ENCODE peak calls at places on chromosome 2, in six cellular contexts. One of them, this sample, is unnamed.

GRCh38 chr2:86053166-86053565 is 52.5 kb downstream of the POLR1A start:
- DNase-seq in activated CD8-positive, alpha-beta memory T cell treated with anti-CD3 and anti-CD28 coated beads, Interleukin-2, amount 10 ng/mL, durations not matched to agents 7 days and 5 days: no peak
- DNase-seq in astrocyte of the spinal cord: no peak
- DNase-seq in colonic mucosa: no peak
- DNase-seq in ELR: no peak
- DNase-seq in stimulated activated naive CD4-positive, alpha-beta T cell: no peak
- DNase-seq in this sample: no peak

GRCh38 chr2:188291617-188292445 is at the start of gene GULP1:
- DNase-seq in activated CD8-positive, alpha-beta memory T cell treated with anti-CD3 and anti-CD28 coated beads, Interleukin-2, amount 10 ng/mL, durations not matched to agents 7 days and 5 days: no peak
- DNase-seq in astrocyte of the spinal cord: peak
- DNase-seq in stimulated activated naive CD4-positive, alpha-beta T cell: no peak
- DNase-seq in ELR: peak
- DNase-seq in colonic mucosa: peak
- DNase-seq in this sample: no peak

GRCh38 chr2:240705204-240705781 is 13.6 kb downstream of the AQP12A start:
- DNase-seq in ELR: no peak
- DNase-seq in astrocyte of the spinal cord: no peak
- DNase-seq in activated CD8-positive, alpha-beta memory T cell treated with anti-CD3 and anti-CD28 coated beads, Interleukin-2, amount 10 ng/mL, durations not matched to agents 7 days and 5 days: peak
- DNase-seq in colonic mucosa: no peak
- DNase-seq in stimulated activated naive CD4-positive, alpha-beta T cell: no peak
- DNase-seq in this sample: no peak

GRCh38 chr2:64666810-64667438 is 13.2 kb upstream of the SERTAD2 start:
- DNase-seq in activated CD8-positive, alpha-beta memory T cell treated with anti-CD3 and anti-CD28 coated beads, Interleukin-2, amount 10 ng/mL, durations not matched to agents 7 days and 5 days: no peak
- DNase-seq in stimulated activated naive CD4-positive, alpha-beta T cell: peak
- DNase-seq in astrocyte of the spinal cord: no peak
- DNase-seq in ELR: no peak
- DNase-seq in colonic mucosa: no peak
- DNase-seq in this sample: no peak

GRCh38 chr2:37851828-37852584 is 73.1 kb upstream of the RMDN2 start:
- DNase-seq in stimulated activated naive CD4-positive, alpha-beta T cell: no peak
- DNase-seq in astrocyte of the spinal cord: peak
- DNase-seq in activated CD8-positive, alpha-beta memory T cell treated with anti-CD3 and anti-CD28 coated beads, Interleukin-2, amount 10 ng/mL, durations not matched to agents 7 days and 5 days: no peak
- DNase-seq in ELR: no peak
- DNase-seq in colonic mucosa: no peak
- DNase-seq in this sample: no peak

GRCh38 chr2:105398522-105399206 is at the start of gene FHL2:
- DNase-seq in activated CD8-positive, alpha-beta memory T cell treated with anti-CD3 and anti-CD28 coated beads, Interleukin-2, amount 10 ng/mL, durations not matched to agents 7 days and 5 days: peak
- DNase-seq in astrocyte of the spinal cord: peak
- DNase-seq in ELR: peak
- DNase-seq in stimulated activated naive CD4-positive, alpha-beta T cell: peak
- DNase-seq in colonic mucosa: peak
- DNase-seq in this sample: peak

GRCh38 chr2:9164112-9164608 is 42.5 kb upstream of the ASAP2 start:
- DNase-seq in stimulated activated naive CD4-positive, alpha-beta T cell: no peak
- DNase-seq in astrocyte of the spinal cord: no peak
- DNase-seq in ELR: no peak
- DNase-seq in colonic mucosa: no peak
- DNase-seq in activated CD8-positive, alpha-beta memory T cell treated with anti-CD3 and anti-CD28 coated beads, Interleukin-2, amount 10 ng/mL, durations not matched to agents 7 days and 5 days: no peak
- DNase-seq in this sample: no peak

GRCh38 chr2:30910686-30911085 is 103.4 kb upstream of the CAPN13 start:
- DNase-seq in activated CD8-positive, alpha-beta memory T cell treated with anti-CD3 and anti-CD28 coated beads, Interleukin-2, amount 10 ng/mL, durations not matched to agents 7 days and 5 days: no peak
- DNase-seq in colonic mucosa: no peak
- DNase-seq in ELR: no peak
- DNase-seq in stimulated activated naive CD4-positive, alpha-beta T cell: no peak
- DNase-seq in astrocyte of the spinal cord: no peak
- DNase-seq in this sample: no peak

GRCh38 chr2:47490406-47490805 is 87.5 kb downstream of the MSH2 start:
- DNase-seq in activated CD8-positive, alpha-beta memory T cell treated with anti-CD3 and anti-CD28 coated beads, Interleukin-2, amount 10 ng/mL, durations not matched to agents 7 days and 5 days: peak
- DNase-seq in ELR: peak
- DNase-seq in colonic mucosa: no peak
- DNase-seq in stimulated activated naive CD4-positive, alpha-beta T cell: no peak
- DNase-seq in astrocyte of the spinal cord: no peak
- DNase-seq in this sample: no peak

GRCh38 chr2:172098650-172099471 is 3.8 kb downstream of the DLX2 start:
- DNase-seq in colonic mucosa: no peak
- DNase-seq in activated CD8-positive, alpha-beta memory T cell treated with anti-CD3 and anti-CD28 coated beads, Interleukin-2, amount 10 ng/mL, durations not matched to agents 7 days and 5 days: no peak
- DNase-seq in astrocyte of the spinal cord: peak
- DNase-seq in stimulated activated naive CD4-positive, alpha-beta T cell: peak
- DNase-seq in ELR: peak
- DNase-seq in this sample: no peak

GRCh38 chr2:53520630-53520940 is 247.0 kb upstream of the CHAC2 start:
- DNase-seq in stimulated activated naive CD4-positive, alpha-beta T cell: no peak
- DNase-seq in astrocyte of the spinal cord: no peak
- DNase-seq in activated CD8-positive, alpha-beta memory T cell treated with anti-CD3 and anti-CD28 coated beads, Interleukin-2, amount 10 ng/mL, durations not matched to agents 7 days and 5 days: no peak
- DNase-seq in ELR: no peak
- DNase-seq in colonic mucosa: no peak
- DNase-seq in this sample: no peak

GRCh38 chr2:66789741-66790140 is 354.8 kb downstream of the MEIS1 start:
- DNase-seq in ELR: peak
- DNase-seq in colonic mucosa: no peak
- DNase-seq in astrocyte of the spinal cord: no peak
- DNase-seq in activated CD8-positive, alpha-beta memory T cell treated with anti-CD3 and anti-CD28 coated beads, Interleukin-2, amount 10 ng/mL, durations not matched to agents 7 days and 5 days: no peak
- DNase-seq in stimulated activated naive CD4-positive, alpha-beta T cell: no peak
- DNase-seq in this sample: no peak

GRCh38 chr2:191217580-191217979 is 27.6 kb upstream of the MYO1B start:
- DNase-seq in colonic mucosa: peak
- DNase-seq in activated CD8-positive, alpha-beta memory T cell treated with anti-CD3 and anti-CD28 coated beads, Interleukin-2, amount 10 ng/mL, durations not matched to agents 7 days and 5 days: no peak
- DNase-seq in stimulated activated naive CD4-positive, alpha-beta T cell: no peak
- DNase-seq in ELR: peak
- DNase-seq in astrocyte of the spinal cord: peak
- DNase-seq in this sample: no peak

GRCh38 chr2:240203842-240204270 is 63.4 kb upstream of the OTOS start:
- DNase-seq in activated CD8-positive, alpha-beta memory T cell treated with anti-CD3 and anti-CD28 coated beads, Interleukin-2, amount 10 ng/mL, durations not matched to agents 7 days and 5 days: no peak
- DNase-seq in astrocyte of the spinal cord: no peak
- DNase-seq in stimulated activated naive CD4-positive, alpha-beta T cell: no peak
- DNase-seq in ELR: no peak
- DNase-seq in colonic mucosa: no peak
- DNase-seq in this sample: no peak

GRCh38 chr2:229931241-229931640 is 8.9 kb downstream of the FBXO36 start:
- DNase-seq in ELR: no peak
- DNase-seq in stimulated activated naive CD4-positive, alpha-beta T cell: no peak
- DNase-seq in activated CD8-positive, alpha-beta memory T cell treated with anti-CD3 and anti-CD28 coated beads, Interleukin-2, amount 10 ng/mL, durations not matched to agents 7 days and 5 days: no peak
- DNase-seq in colonic mucosa: no peak
- DNase-seq in astrocyte of the spinal cord: no peak
- DNase-seq in this sample: no peak

GRCh38 chr2:73291093-73291460 is 2.3 kb downstream of the EGR4 start:
- DNase-seq in activated CD8-positive, alpha-beta memory T cell treated with anti-CD3 and anti-CD28 coated beads, Interleukin-2, amount 10 ng/mL, durations not matched to agents 7 days and 5 days: peak
- DNase-seq in stimulated activated naive CD4-positive, alpha-beta T cell: peak
- DNase-seq in astrocyte of the spinal cord: peak
- DNase-seq in colonic mucosa: peak
- DNase-seq in ELR: peak
- DNase-seq in this sample: peak

GRCh38 chr2:72090781-72091482 is 56.7 kb downstream of the CYP26B1 start:
- DNase-seq in colonic mucosa: no peak
- DNase-seq in stimulated activated naive CD4-positive, alpha-beta T cell: no peak
- DNase-seq in activated CD8-positive, alpha-beta memory T cell treated with anti-CD3 and anti-CD28 coated beads, Interleukin-2, amount 10 ng/mL, durations not matched to agents 7 days and 5 days: no peak
- DNase-seq in ELR: no peak
- DNase-seq in astrocyte of the spinal cord: no peak
- DNase-seq in this sample: no peak

GRCh38 chr2:50596521-50596920 is 435.4 kb downstream of the NRXN1 start:
- DNase-seq in activated CD8-positive, alpha-beta memory T cell treated with anti-CD3 and anti-CD28 coated beads, Interleukin-2, amount 10 ng/mL, durations not matched to agents 7 days and 5 days: no peak
- DNase-seq in ELR: no peak
- DNase-seq in colonic mucosa: no peak
- DNase-seq in stimulated activated naive CD4-positive, alpha-beta T cell: no peak
- DNase-seq in astrocyte of the spinal cord: no peak
- DNase-seq in this sample: peak

GRCh38 chr2:127401757-127402695 is 14.3 kb upstream of the MAP3K2 start:
- DNase-seq in activated CD8-positive, alpha-beta memory T cell treated with anti-CD3 and anti-CD28 coated beads, Interleukin-2, amount 10 ng/mL, durations not matched to agents 7 days and 5 days: peak
- DNase-seq in astrocyte of the spinal cord: no peak
- DNase-seq in stimulated activated naive CD4-positive, alpha-beta T cell: no peak
- DNase-seq in ELR: peak
- DNase-seq in colonic mucosa: peak
- DNase-seq in this sample: no peak

GRCh38 chr2:150610670-150611279 is 123.3 kb upstream of the RND3 start:
- DNase-seq in ELR: peak
- DNase-seq in colonic mucosa: peak
- DNase-seq in astrocyte of the spinal cord: peak
- DNase-seq in stimulated activated naive CD4-positive, alpha-beta T cell: no peak
- DNase-seq in activated CD8-positive, alpha-beta memory T cell treated with anti-CD3 and anti-CD28 coated beads, Interleukin-2, amount 10 ng/mL, durations not matched to agents 7 days and 5 days: no peak
- DNase-seq in this sample: peak

GRCh38 chr2:128754246-128754724 is 435.6 kb upstream of the HS6ST1 start:
- DNase-seq in activated CD8-positive, alpha-beta memory T cell treated with anti-CD3 and anti-CD28 coated beads, Interleukin-2, amount 10 ng/mL, durations not matched to agents 7 days and 5 days: peak
- DNase-seq in astrocyte of the spinal cord: no peak
- DNase-seq in stimulated activated naive CD4-positive, alpha-beta T cell: no peak
- DNase-seq in colonic mucosa: no peak
- DNase-seq in ELR: no peak
- DNase-seq in this sample: no peak

GRCh38 chr2:239355724-239356123 is 45.1 kb downstream of the HDAC4 start:
- DNase-seq in stimulated activated naive CD4-positive, alpha-beta T cell: no peak
- DNase-seq in activated CD8-positive, alpha-beta memory T cell treated with anti-CD3 and anti-CD28 coated beads, Interleukin-2, amount 10 ng/mL, durations not matched to agents 7 days and 5 days: no peak
- DNase-seq in ELR: no peak
- DNase-seq in astrocyte of the spinal cord: no peak
- DNase-seq in colonic mucosa: no peak
- DNase-seq in this sample: no peak

GRCh38 chr2:187842978-187843847 is 289.0 kb upstream of the TFPI start:
- DNase-seq in ELR: peak
- DNase-seq in colonic mucosa: no peak
- DNase-seq in activated CD8-positive, alpha-beta memory T cell treated with anti-CD3 and anti-CD28 coated beads, Interleukin-2, amount 10 ng/mL, durations not matched to agents 7 days and 5 days: no peak
- DNase-seq in stimulated activated naive CD4-positive, alpha-beta T cell: no peak
- DNase-seq in astrocyte of the spinal cord: peak
- DNase-seq in this sample: no peak

GRCh38 chr2:99879481-99879880 is 262.9 kb downstream of the AFF3 start:
- DNase-seq in colonic mucosa: no peak
- DNase-seq in astrocyte of the spinal cord: peak
- DNase-seq in activated CD8-positive, alpha-beta memory T cell treated with anti-CD3 and anti-CD28 coated beads, Interleukin-2, amount 10 ng/mL, durations not matched to agents 7 days and 5 days: no peak
- DNase-seq in ELR: peak
- DNase-seq in stimulated activated naive CD4-positive, alpha-beta T cell: no peak
- DNase-seq in this sample: no peak

GRCh38 chr2:37585982-37586621 is 85.3 kb downstream of the CDC42EP3 start:
- DNase-seq in stimulated activated naive CD4-positive, alpha-beta T cell: peak
- DNase-seq in colonic mucosa: peak
- DNase-seq in astrocyte of the spinal cord: peak
- DNase-seq in ELR: peak
- DNase-seq in activated CD8-positive, alpha-beta memory T cell treated with anti-CD3 and anti-CD28 coated beads, Interleukin-2, amount 10 ng/mL, durations not matched to agents 7 days and 5 days: peak
- DNase-seq in this sample: no peak

GRCh38 chr2:619964-620363 is 57.2 kb downstream of the TMEM18 start:
- DNase-seq in stimulated activated naive CD4-positive, alpha-beta T cell: no peak
- DNase-seq in astrocyte of the spinal cord: no peak
- DNase-seq in colonic mucosa: no peak
- DNase-seq in activated CD8-positive, alpha-beta memory T cell treated with anti-CD3 and anti-CD28 coated beads, Interleukin-2, amount 10 ng/mL, durations not matched to agents 7 days and 5 days: peak
- DNase-seq in ELR: no peak
- DNase-seq in this sample: no peak

GRCh38 chr2:151056870-151057269 is 204.8 kb downstream of the RBM43 start:
- DNase-seq in stimulated activated naive CD4-positive, alpha-beta T cell: no peak
- DNase-seq in astrocyte of the spinal cord: no peak
- DNase-seq in ELR: no peak
- DNase-seq in colonic mucosa: no peak
- DNase-seq in activated CD8-positive, alpha-beta memory T cell treated with anti-CD3 and anti-CD28 coated beads, Interleukin-2, amount 10 ng/mL, durations not matched to agents 7 days and 5 days: no peak
- DNase-seq in this sample: no peak

GRCh38 chr2:199806179-199806578 is 44.8 kb downstream of the FTCDNL1 start:
- DNase-seq in colonic mucosa: no peak
- DNase-seq in astrocyte of the spinal cord: peak
- DNase-seq in ELR: no peak
- DNase-seq in stimulated activated naive CD4-positive, alpha-beta T cell: no peak
- DNase-seq in activated CD8-positive, alpha-beta memory T cell treated with anti-CD3 and anti-CD28 coated beads, Interleukin-2, amount 10 ng/mL, durations not matched to agents 7 days and 5 days: no peak
- DNase-seq in this sample: no peak

GRCh38 chr2:95375532-95376221 is 26.8 kb upstream of the FAHD2A start:
- DNase-seq in activated CD8-positive, alpha-beta memory T cell treated with anti-CD3 and anti-CD28 coated beads, Interleukin-2, amount 10 ng/mL, durations not matched to agents 7 days and 5 days: no peak
- DNase-seq in ELR: no peak
- DNase-seq in colonic mucosa: no peak
- DNase-seq in stimulated activated naive CD4-positive, alpha-beta T cell: no peak
- DNase-seq in astrocyte of the spinal cord: no peak
- DNase-seq in this sample: no peak

GRCh38 chr2:229980440-229981184 is 58.3 kb downstream of the FBXO36 start:
- DNase-seq in ELR: peak
- DNase-seq in activated CD8-positive, alpha-beta memory T cell treated with anti-CD3 and anti-CD28 coated beads, Interleukin-2, amount 10 ng/mL, durations not matched to agents 7 days and 5 days: peak
- DNase-seq in stimulated activated naive CD4-positive, alpha-beta T cell: no peak
- DNase-seq in colonic mucosa: peak
- DNase-seq in astrocyte of the spinal cord: peak
- DNase-seq in this sample: peak

GRCh38 chr2:74425523-74425922 is 4.0 kb downstream of the WDR54 start:
- DNase-seq in ELR: peak
- DNase-seq in activated CD8-positive, alpha-beta memory T cell treated with anti-CD3 and anti-CD28 coated beads, Interleukin-2, amount 10 ng/mL, durations not matched to agents 7 days and 5 days: no peak
- DNase-seq in astrocyte of the spinal cord: no peak
- DNase-seq in stimulated activated naive CD4-positive, alpha-beta T cell: no peak
- DNase-seq in colonic mucosa: no peak
- DNase-seq in this sample: no peak

GRCh38 chr2:72130671-72131360 is 16.8 kb downstream of the CYP26B1 start:
- DNase-seq in ELR: no peak
- DNase-seq in colonic mucosa: no peak
- DNase-seq in astrocyte of the spinal cord: no peak
- DNase-seq in activated CD8-positive, alpha-beta memory T cell treated with anti-CD3 and anti-CD28 coated beads, Interleukin-2, amount 10 ng/mL, durations not matched to agents 7 days and 5 days: no peak
- DNase-seq in stimulated activated naive CD4-positive, alpha-beta T cell: no peak
- DNase-seq in this sample: no peak

GRCh38 chr2:178306351-178307073 is 112.2 kb downstream of the OSBPL6 start:
- DNase-seq in stimulated activated naive CD4-positive, alpha-beta T cell: no peak
- DNase-seq in colonic mucosa: peak
- DNase-seq in astrocyte of the spinal cord: peak
- DNase-seq in activated CD8-positive, alpha-beta memory T cell treated with anti-CD3 and anti-CD28 coated beads, Interleukin-2, amount 10 ng/mL, durations not matched to agents 7 days and 5 days: peak
- DNase-seq in ELR: peak
- DNase-seq in this sample: peak

GRCh38 chr2:223621901-223622300 is 19.7 kb upstream of the SCG2 start:
- DNase-seq in astrocyte of the spinal cord: no peak
- DNase-seq in stimulated activated naive CD4-positive, alpha-beta T cell: no peak
- DNase-seq in ELR: no peak
- DNase-seq in colonic mucosa: no peak
- DNase-seq in activated CD8-positive, alpha-beta memory T cell treated with anti-CD3 and anti-CD28 coated beads, Interleukin-2, amount 10 ng/mL, durations not matched to agents 7 days and 5 days: no peak
- DNase-seq in this sample: peak